ENCODE peak calls at places on chromosomes 16 and 17, in four cellular contexts. One of them, this sample, is unnamed.

GRCh38 chr17:81641825-81642489 is 5.0 kb downstream of the TSPAN10 start:
- DNase-seq in NT2/D1: no peak
- DNase-seq in HepG2: no peak
- DNase-seq in H1: no peak
- DNase-seq in this sample: no peak

GRCh38 chr17:74513987-74514631 is 17.2 kb downstream of the CD300LB start:
- DNase-seq in NT2/D1: no peak
- DNase-seq in HepG2: peak
- DNase-seq in H1: peak
- DNase-seq in this sample: peak

GRCh38 chr16:30786115-30786935 is 680 bp downstream of the ZNF629 start:
- DNase-seq in NT2/D1: no peak
- DNase-seq in HepG2: peak
- DNase-seq in H1: peak
- DNase-seq in this sample: peak

GRCh38 chr16:73068546-73069401 is 20.8 kb upstream of the ZFHX3 start:
- DNase-seq in NT2/D1: no peak
- DNase-seq in HepG2: peak
- DNase-seq in H1: no peak
- DNase-seq in this sample: peak

GRCh38 chr17:27559996-27560481 is 70.9 kb upstream of the LGALS9 start:
- DNase-seq in NT2/D1: no peak
- DNase-seq in HepG2: no peak
- DNase-seq in H1: no peak
- DNase-seq in this sample: no peak

GRCh38 chr17:67386965-67387551 is 10.0 kb downstream of the PITPNC1 start:
- DNase-seq in NT2/D1: no peak
- DNase-seq in HepG2: peak
- DNase-seq in H1: peak
- DNase-seq in this sample: peak

GRCh38 chr16:87464691-87465300 is 28.0 kb downstream of the ZCCHC14 start:
- DNase-seq in NT2/D1: no peak
- DNase-seq in HepG2: no peak
- DNase-seq in H1: no peak
- DNase-seq in this sample: no peak

GRCh38 chr17:78995022-78995760 is 14.4 kb downstream of the CANT1 start:
- DNase-seq in NT2/D1: no peak
- DNase-seq in HepG2: no peak
- DNase-seq in H1: no peak
- DNase-seq in this sample: no peak

GRCh38 chr17:21379080-21379711 is 3.0 kb downstream of the KCNJ12 start:
- DNase-seq in NT2/D1: no peak
- DNase-seq in HepG2: no peak
- DNase-seq in H1: no peak
- DNase-seq in this sample: no peak

GRCh38 chr17:27659685-27660084 is 28.7 kb downstream of the LGALS9 start:
- DNase-seq in NT2/D1: no peak
- DNase-seq in HepG2: no peak
- DNase-seq in H1: no peak
- DNase-seq in this sample: no peak

GRCh38 chr17:80760501-80760900 is 215.9 kb downstream of the RPTOR start:
- DNase-seq in NT2/D1: no peak
- DNase-seq in HepG2: no peak
- DNase-seq in H1: no peak
- DNase-seq in this sample: no peak

GRCh38 chr16:30541502-30542329 is 7.1 kb upstream of the ZNF747 start:
- DNase-seq in NT2/D1: no peak
- DNase-seq in HepG2: peak
- DNase-seq in H1: no peak
- DNase-seq in this sample: no peak

GRCh38 chr17:75412455-75413317 is 7.2 kb upstream of the GRB2 start:
- DNase-seq in NT2/D1: no peak
- DNase-seq in HepG2: peak
- DNase-seq in H1: peak
- DNase-seq in this sample: peak

GRCh38 chr16:81266680-81267095 is 28.2 kb downstream of the BCO1 start:
- DNase-seq in NT2/D1: no peak
- DNase-seq in HepG2: no peak
- DNase-seq in H1: no peak
- DNase-seq in this sample: no peak

GRCh38 chr16:84647830-84648594 is at the start of gene KLHL36:
- DNase-seq in NT2/D1: no peak
- DNase-seq in HepG2: no peak
- DNase-seq in H1: peak
- DNase-seq in this sample: peak

GRCh38 chr16:89686520-89687091 is at the start of gene CDK10:
- DNase-seq in NT2/D1: peak
- DNase-seq in HepG2: no peak
- DNase-seq in H1: peak
- DNase-seq in this sample: peak

GRCh38 chr17:30153463-30153862 is 36.8 kb downstream of the NSRP1 start:
- DNase-seq in NT2/D1: no peak
- DNase-seq in HepG2: no peak
- DNase-seq in H1: no peak
- DNase-seq in this sample: no peak

GRCh38 chr17:59332890-59333377 is 1.5 kb downstream of the YPEL2 start:
- DNase-seq in NT2/D1: no peak
- DNase-seq in HepG2: no peak
- DNase-seq in H1: no peak
- DNase-seq in this sample: no peak

GRCh38 chr17:50265690-50266306 is 8.5 kb upstream of the TMEM92 start:
- DNase-seq in NT2/D1: no peak
- DNase-seq in HepG2: no peak
- DNase-seq in H1: no peak
- DNase-seq in this sample: no peak

GRCh38 chr16:25419681-25420080 is 162.0 kb upstream of the ZKSCAN2 start:
- DNase-seq in NT2/D1: no peak
- DNase-seq in HepG2: no peak
- DNase-seq in H1: no peak
- DNase-seq in this sample: no peak

GRCh38 chr17:13288248-13288647 is 270.4 kb upstream of the ELAC2 start:
- DNase-seq in NT2/D1: no peak
- DNase-seq in HepG2: no peak
- DNase-seq in H1: no peak
- DNase-seq in this sample: no peak

GRCh38 chr17:77579131-77579530 is 379.4 kb upstream of the TNRC6C start:
- DNase-seq in NT2/D1: no peak
- DNase-seq in HepG2: no peak
- DNase-seq in H1: no peak
- DNase-seq in this sample: no peak

GRCh38 chr17:75514299-75515228 is 773 bp downstream of the CASKIN2 start:
- DNase-seq in NT2/D1: no peak
- DNase-seq in HepG2: no peak
- DNase-seq in H1: peak
- DNase-seq in this sample: no peak

GRCh38 chr16:23949630-23950290 is 114.0 kb downstream of the PRKCB start:
- DNase-seq in NT2/D1: no peak
- DNase-seq in HepG2: no peak
- DNase-seq in H1: no peak
- DNase-seq in this sample: no peak

GRCh38 chr17:9290226-9290613 is 268.9 kb downstream of the NTN1 start:
- DNase-seq in NT2/D1: no peak
- DNase-seq in HepG2: no peak
- DNase-seq in H1: no peak
- DNase-seq in this sample: no peak

GRCh38 chr17:9284884-9285283 is 263.6 kb downstream of the NTN1 start:
- DNase-seq in NT2/D1: no peak
- DNase-seq in HepG2: no peak
- DNase-seq in H1: no peak
- DNase-seq in this sample: no peak

GRCh38 chr17:9283909-9284308 is 262.6 kb downstream of the NTN1 start:
- DNase-seq in NT2/D1: no peak
- DNase-seq in HepG2: no peak
- DNase-seq in H1: no peak
- DNase-seq in this sample: no peak

GRCh38 chr17:9285602-9286001 is 264.3 kb downstream of the NTN1 start:
- DNase-seq in NT2/D1: no peak
- DNase-seq in HepG2: no peak
- DNase-seq in H1: no peak
- DNase-seq in this sample: no peak

DNA sequence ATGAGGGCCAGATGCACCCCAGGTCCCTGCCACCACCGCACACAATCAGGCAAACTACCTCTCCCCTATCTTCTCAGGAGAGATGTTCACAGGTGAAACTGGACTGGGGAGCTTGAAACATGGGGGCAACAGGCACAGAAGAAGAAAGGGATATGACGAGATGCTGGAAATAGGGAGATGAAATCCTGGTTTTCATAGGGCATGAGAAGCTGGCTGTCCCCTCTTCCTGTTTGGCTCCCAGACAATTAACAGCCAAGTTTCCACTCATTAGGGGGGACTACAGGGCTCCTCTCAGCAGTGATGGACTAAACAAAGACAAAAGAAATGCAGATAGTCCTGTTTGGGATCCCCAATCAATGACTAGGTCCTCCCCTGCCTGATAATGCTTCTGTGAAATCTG is 266.0 kb downstream of the NTN1 start:
- DNase-seq in NT2/D1: no peak
- DNase-seq in HepG2: no peak
- DNase-seq in H1: no peak
- DNase-seq in this sample: no peak
- TF ChIP-seq SUZ12 in NT2/D1: no peak
- TF ChIP-seq SUZ12 in HepG2: no peak
- TF ChIP-seq SUZ12 in H1: no peak
- TF ChIP-seq SUZ12 in this sample: no peak

DNA sequence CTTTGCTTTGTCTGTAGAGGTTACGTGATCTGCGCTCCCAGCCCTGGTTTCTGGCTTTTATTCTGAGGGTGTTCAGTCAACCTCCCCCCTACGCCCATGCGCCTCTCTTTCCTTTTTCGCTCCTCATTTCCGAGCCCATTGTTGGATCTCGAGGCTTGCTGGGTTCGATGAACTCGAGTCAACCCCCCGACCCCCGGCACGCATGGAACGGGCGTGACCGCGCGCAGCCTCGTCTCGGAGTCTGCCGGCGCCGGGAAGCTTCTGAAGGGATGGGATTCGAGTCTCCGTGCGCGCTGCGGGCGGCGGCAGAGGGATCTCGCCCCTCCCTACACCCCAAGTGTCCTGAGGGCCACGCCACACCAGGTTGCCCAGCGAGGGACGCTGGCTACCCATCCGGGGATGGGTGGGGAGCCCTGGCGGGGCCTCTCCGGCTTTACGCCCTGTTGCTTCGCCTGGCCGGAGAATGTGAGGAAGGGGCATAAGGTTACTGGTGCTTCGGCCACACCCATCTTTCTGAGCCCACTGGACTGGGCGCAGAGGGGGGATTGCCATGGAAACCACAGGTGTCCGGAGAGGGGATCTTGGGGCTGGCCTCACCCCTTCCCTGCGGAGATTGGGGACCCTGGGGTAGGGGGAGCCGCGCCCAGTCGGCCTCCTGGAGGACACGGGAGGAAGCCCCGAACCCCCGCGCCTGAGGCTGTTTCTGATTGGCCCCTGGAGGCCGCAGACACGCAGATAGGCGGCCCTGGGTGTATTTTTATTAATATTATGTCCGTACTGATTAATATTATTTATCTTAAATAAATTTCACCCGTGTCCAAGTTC is 1.8 kb downstream of the MAPT start:
- DNase-seq in NT2/D1: no peak
- DNase-seq in HepG2: no peak
- DNase-seq in H1: peak
- DNase-seq in this sample: no peak
- TF ChIP-seq SUZ12 in NT2/D1: peak
- TF ChIP-seq SUZ12 in HepG2: no peak
- TF ChIP-seq SUZ12 in H1: peak
- TF ChIP-seq SUZ12 in this sample: no peak

GRCh38 chr17:31466096-31466495 is 74.6 kb downstream of the RAB11FIP4 start:
- DNase-seq in NT2/D1: no peak
- DNase-seq in HepG2: no peak
- DNase-seq in H1: no peak
- DNase-seq in this sample: no peak

GRCh38 chr17:31472137-31472536 is 80.7 kb downstream of the RAB11FIP4 start:
- DNase-seq in NT2/D1: no peak
- DNase-seq in HepG2: peak
- DNase-seq in H1: no peak
- DNase-seq in this sample: no peak

GRCh38 chr17:31469959-31470358 is 78.5 kb downstream of the RAB11FIP4 start:
- DNase-seq in NT2/D1: no peak
- DNase-seq in HepG2: peak
- DNase-seq in H1: peak
- DNase-seq in this sample: no peak

GRCh38 chr17:31470592-31470991 is 79.1 kb downstream of the RAB11FIP4 start:
- DNase-seq in NT2/D1: no peak
- DNase-seq in HepG2: no peak
- DNase-seq in H1: no peak
- DNase-seq in this sample: no peak

DNA sequence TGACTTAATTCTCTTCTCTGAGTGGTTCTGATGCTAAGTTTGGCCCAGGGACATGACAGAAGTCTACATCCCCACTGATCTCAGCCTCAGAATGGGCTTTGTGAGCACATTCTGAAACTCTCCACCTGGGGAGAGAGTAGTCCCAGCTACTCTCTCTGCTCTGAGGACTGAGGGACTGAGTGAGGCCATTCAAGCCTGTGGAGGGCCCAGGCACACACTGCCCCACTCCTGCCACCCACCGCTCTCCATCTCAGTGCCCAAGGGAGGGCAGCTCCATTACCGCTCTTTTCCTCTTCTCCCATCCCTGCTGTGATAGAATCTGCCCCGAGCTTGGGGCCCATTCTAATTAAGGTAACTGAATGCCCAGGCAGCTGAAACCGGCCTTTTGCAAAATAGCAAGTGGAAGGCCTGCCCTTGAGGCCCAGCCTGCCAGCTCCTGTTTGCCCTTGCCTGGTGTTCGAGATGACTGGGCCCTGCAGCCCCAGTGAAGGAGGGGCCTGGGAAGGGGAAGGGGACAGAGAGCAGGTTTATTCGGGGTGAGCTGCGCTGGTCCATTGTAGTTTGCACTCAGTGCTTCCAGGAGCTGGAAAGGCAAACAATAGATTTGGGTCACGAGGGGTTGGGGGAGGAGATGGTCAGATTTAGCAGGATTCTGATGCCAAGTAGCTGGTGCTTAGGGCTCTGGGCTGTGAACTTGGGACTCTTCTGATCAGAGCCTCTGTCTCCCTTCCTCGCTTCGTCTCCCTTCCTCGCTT is 76.2 kb downstream of the RAB11FIP4 start:
- DNase-seq in NT2/D1: no peak
- DNase-seq in HepG2: peak
- DNase-seq in H1: peak
- DNase-seq in this sample: no peak
- TF ChIP-seq SUZ12 in NT2/D1: no peak
- TF ChIP-seq SUZ12 in HepG2: no peak
- TF ChIP-seq SUZ12 in H1: no peak
- TF ChIP-seq SUZ12 in this sample: no peak

DNA sequence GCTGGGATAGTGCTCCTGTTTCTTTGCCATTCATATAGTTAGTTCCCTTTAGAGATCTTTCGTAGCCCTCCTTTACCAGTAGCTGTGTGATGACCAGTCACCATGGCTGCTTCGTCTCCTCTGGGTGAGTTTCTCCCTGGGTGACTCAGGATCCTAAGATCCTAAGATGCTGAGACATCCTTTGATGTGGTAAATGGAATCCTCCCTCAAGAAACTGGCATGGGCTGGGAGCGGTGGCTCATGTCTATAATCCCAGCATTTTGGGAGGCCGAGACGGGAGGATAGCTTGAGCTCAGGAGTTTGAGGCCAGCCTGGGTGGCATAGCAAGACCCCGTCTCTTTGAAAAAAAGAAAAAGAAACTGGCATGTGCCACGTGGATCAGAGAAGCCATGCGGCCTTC is 5.9 kb downstream of the PHAF1 start:
- DNase-seq in NT2/D1: no peak
- DNase-seq in HepG2: no peak
- DNase-seq in H1: no peak
- DNase-seq in this sample: no peak
- TF ChIP-seq SUZ12 in NT2/D1: no peak
- TF ChIP-seq SUZ12 in HepG2: no peak
- TF ChIP-seq SUZ12 in H1: no peak
- TF ChIP-seq SUZ12 in this sample: no peak

This sample was measured in HEK293T.